ENCODE peak calls at places on chromosomes 7 and 10, in eight cellular contexts. One of them, this sample, is unnamed.

GRCh38 chr10:4296165-4296564 is 511.2 kb upstream of the KLF6 start:
- DNase-seq in fibroblast of lung: no peak
- DNase-seq in thyroid gland: no peak
- DNase-seq in neural progenitor cell: peak; percentile 56
- DNase-seq in A549: no peak
- DNase-seq in SJCRH30: no peak
- DNase-seq in SK-N-SH: no peak
- DNase-seq in mucosa of descending colon: no peak
- DNase-seq in this sample: no peak

GRCh38 chr7:75772081-75773077 is at the start of gene CCL26:
- DNase-seq in thyroid gland: peak; percentile 21
- DNase-seq in neural progenitor cell: no peak
- DNase-seq in A549: peak; percentile 76
- DNase-seq in SK-N-SH: no peak
- DNase-seq in SJCRH30: no peak
- DNase-seq in fibroblast of lung: peak; percentile 94
- DNase-seq in mucosa of descending colon: peak; percentile 38
- DNase-seq in this sample: peak; percentile 79

GRCh38 chr7:28411876-28412662 is at the start of gene CREB5:
- DNase-seq in mucosa of descending colon: no peak
- DNase-seq in SK-N-SH: no peak
- DNase-seq in A549: peak; percentile 45
- DNase-seq in SJCRH30: no peak
- DNase-seq in thyroid gland: no peak
- DNase-seq in fibroblast of lung: no peak
- DNase-seq in neural progenitor cell: peak; percentile 72
- DNase-seq in this sample: no peak

GRCh38 chr7:137337902-137338301 is 5.6 kb downstream of the PTN start:
- DNase-seq in A549: no peak
- DNase-seq in neural progenitor cell: no peak
- DNase-seq in SJCRH30: no peak
- DNase-seq in SK-N-SH: no peak
- DNase-seq in mucosa of descending colon: no peak
- DNase-seq in thyroid gland: no peak
- DNase-seq in fibroblast of lung: no peak
- DNase-seq in this sample: no peak

GRCh38 chr10:23095404-23095965 is at the start of gene MSRB2:
- DNase-seq in thyroid gland: peak; percentile 93
- DNase-seq in mucosa of descending colon: peak; percentile 95
- DNase-seq in SK-N-SH: peak; percentile 96
- DNase-seq in SJCRH30: peak; percentile 99
- DNase-seq in neural progenitor cell: peak; percentile 96
- DNase-seq in A549: peak; percentile 96
- DNase-seq in fibroblast of lung: peak; percentile 92
- DNase-seq in this sample: peak; percentile 97

GRCh38 chr7:145339319-145339718 is 503.5 kb upstream of the TPK1 start:
- DNase-seq in A549: no peak
- DNase-seq in neural progenitor cell: no peak
- DNase-seq in mucosa of descending colon: no peak
- DNase-seq in thyroid gland: no peak
- DNase-seq in SK-N-SH: no peak
- DNase-seq in SJCRH30: no peak
- DNase-seq in fibroblast of lung: no peak
- DNase-seq in this sample: no peak

GRCh38 chr7:71735961-71736556 is 604.1 kb downstream of the GALNT17 start:
- DNase-seq in SJCRH30: peak; percentile 55
- DNase-seq in A549: peak; percentile 53
- DNase-seq in neural progenitor cell: peak; percentile 85
- DNase-seq in thyroid gland: peak; percentile 77
- DNase-seq in fibroblast of lung: peak; percentile 41
- DNase-seq in SK-N-SH: peak; percentile 77
- DNase-seq in mucosa of descending colon: peak; percentile 77
- DNase-seq in this sample: peak; percentile 81

GRCh38 chr10:42930516-42931205 is 146.2 kb upstream of the RET start:
- DNase-seq in fibroblast of lung: no peak
- DNase-seq in SJCRH30: no peak
- DNase-seq in A549: no peak
- DNase-seq in mucosa of descending colon: no peak
- DNase-seq in thyroid gland: no peak
- DNase-seq in neural progenitor cell: no peak
- DNase-seq in SK-N-SH: no peak
- DNase-seq in this sample: no peak

GRCh38 chr10:117441366-117441765 is 66.1 kb upstream of the PDZD8 start:
- DNase-seq in mucosa of descending colon: no peak
- DNase-seq in SK-N-SH: no peak
- DNase-seq in SJCRH30: no peak
- DNase-seq in A549: no peak
- DNase-seq in neural progenitor cell: no peak
- DNase-seq in thyroid gland: no peak
- DNase-seq in fibroblast of lung: peak; percentile 26
- DNase-seq in this sample: no peak

GRCh38 chr7:91876391-91877133 is 3.9 kb downstream of the MTERF1 start:
- DNase-seq in A549: peak; percentile 22
- DNase-seq in fibroblast of lung: peak; percentile 18
- DNase-seq in SK-N-SH: no peak
- DNase-seq in mucosa of descending colon: no peak
- DNase-seq in SJCRH30: no peak
- DNase-seq in thyroid gland: no peak
- DNase-seq in neural progenitor cell: no peak
- DNase-seq in this sample: no peak

GRCh38 chr7:115634633-115635032 is 395.9 kb downstream of the TFEC start:
- DNase-seq in A549: peak; percentile 59
- DNase-seq in neural progenitor cell: no peak
- DNase-seq in fibroblast of lung: no peak
- DNase-seq in SJCRH30: no peak
- DNase-seq in thyroid gland: no peak
- DNase-seq in mucosa of descending colon: no peak
- DNase-seq in SK-N-SH: no peak
- DNase-seq in this sample: no peak

GRCh38 chr7:47602272-47603004 is 20.5 kb upstream of the TNS3 start:
- DNase-seq in thyroid gland: no peak
- DNase-seq in SK-N-SH: no peak
- DNase-seq in A549: peak; percentile 80
- DNase-seq in fibroblast of lung: no peak
- DNase-seq in mucosa of descending colon: no peak
- DNase-seq in neural progenitor cell: no peak
- DNase-seq in SJCRH30: no peak
- DNase-seq in this sample: no peak

GRCh38 chr10:109205929-109206585 is 717.3 kb downstream of the XPNPEP1 start:
- DNase-seq in SK-N-SH: no peak
- DNase-seq in fibroblast of lung: peak; percentile 98
- DNase-seq in A549: no peak
- DNase-seq in neural progenitor cell: no peak
- DNase-seq in mucosa of descending colon: no peak
- DNase-seq in SJCRH30: peak; percentile 23
- DNase-seq in thyroid gland: no peak
- DNase-seq in this sample: no peak
- H3K9me3 ChIP-seq in SK-N-SH: no peaks in the 10 kb centered on the region
- H3K9me3 ChIP-seq in fibroblast of lung: no peaks in the 10 kb centered on the region
- H3K9me3 ChIP-seq in A549: no peaks in the 10 kb centered on the region
- H3K9me3 ChIP-seq in neural progenitor cell: no peaks in the 10 kb centered on the region
- H3K9me3 ChIP-seq in mucosa of descending colon: no peaks in the 10 kb centered on the region
- H3K9me3 ChIP-seq in SJCRH30: no peaks in the 10 kb centered on the region
- H3K9me3 ChIP-seq in thyroid gland: no peaks in the 10 kb centered on the region
- H3K9me3 ChIP-seq in this sample: no peaks in the 10 kb centered on the region

GRCh38 chr10:11863353-11864105 is 40.4 kb downstream of the PROSER2 start:
- DNase-seq in A549: no peak
- DNase-seq in SK-N-SH: no peak
- DNase-seq in SJCRH30: no peak
- DNase-seq in thyroid gland: no peak
- DNase-seq in neural progenitor cell: no peak
- DNase-seq in fibroblast of lung: no peak
- DNase-seq in mucosa of descending colon: peak; percentile 43
- DNase-seq in this sample: peak; percentile 38
- H3K4me3 ChIP-seq in A549: no peak overlapping the region
- H3K4me3 ChIP-seq in SK-N-SH: no peak overlapping the region
- H3K4me3 ChIP-seq in SJCRH30: no peak overlapping the region
- H3K4me3 ChIP-seq in thyroid gland: no peak overlapping the region
- H3K4me3 ChIP-seq in neural progenitor cell: no peak overlapping the region
- H3K4me3 ChIP-seq in fibroblast of lung: no peak overlapping the region
- H3K4me3 ChIP-seq in mucosa of descending colon: no peak overlapping the region
- H3K4me3 ChIP-seq in this sample: no peak overlapping the region

GRCh38 chr7:127678330-127678729 is 26.3 kb downstream of the SND1 start:
- DNase-seq in mucosa of descending colon: no peak
- DNase-seq in thyroid gland: peak; percentile 75
- DNase-seq in SK-N-SH: no peak
- DNase-seq in SJCRH30: no peak
- DNase-seq in neural progenitor cell: peak; percentile 26
- DNase-seq in fibroblast of lung: peak; percentile 64
- DNase-seq in A549: no peak
- DNase-seq in this sample: no peak

GRCh38 chr7:127682140-127682539 is 30.1 kb downstream of the SND1 start:
- DNase-seq in SK-N-SH: no peak
- DNase-seq in A549: no peak
- DNase-seq in fibroblast of lung: no peak
- DNase-seq in thyroid gland: no peak
- DNase-seq in neural progenitor cell: no peak
- DNase-seq in SJCRH30: no peak
- DNase-seq in mucosa of descending colon: no peak
- DNase-seq in this sample: no peak

GRCh38 chr7:127678947-127679346 is 27.0 kb downstream of the SND1 start:
- DNase-seq in SJCRH30: no peak
- DNase-seq in A549: no peak
- DNase-seq in mucosa of descending colon: no peak
- DNase-seq in SK-N-SH: no peak
- DNase-seq in neural progenitor cell: no peak
- DNase-seq in thyroid gland: no peak
- DNase-seq in fibroblast of lung: peak; percentile 48
- DNase-seq in this sample: no peak

GRCh38 chr7:127683776-127684681 is 32.0 kb downstream of the SND1 start:
- DNase-seq in thyroid gland: no peak
- DNase-seq in mucosa of descending colon: no peak
- DNase-seq in neural progenitor cell: no peak
- DNase-seq in A549: no peak
- DNase-seq in SJCRH30: no peak
- DNase-seq in SK-N-SH: no peak
- DNase-seq in fibroblast of lung: no peak
- DNase-seq in this sample: no peak

DNA sequence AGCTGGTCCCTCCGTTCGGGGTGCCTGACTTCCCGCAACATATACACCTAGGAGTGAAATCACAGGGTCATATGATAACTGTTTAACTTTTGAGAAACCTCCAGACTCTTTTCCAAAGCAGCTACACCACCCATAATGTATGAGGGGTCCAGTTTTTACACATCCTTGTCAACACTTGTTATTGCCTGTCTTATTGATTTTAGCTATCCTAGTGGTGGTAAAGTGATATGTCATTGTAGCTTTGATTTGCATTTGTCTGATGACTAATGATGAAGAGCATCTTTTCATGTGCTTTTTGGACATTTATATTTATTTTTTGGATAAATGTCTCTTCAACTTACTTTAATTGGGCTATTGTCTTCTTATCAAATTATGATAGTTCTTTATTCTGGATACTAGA is 29.0 kb downstream of the SND1 start:
- DNase-seq in fibroblast of lung: no peak
- DNase-seq in SJCRH30: no peak
- DNase-seq in mucosa of descending colon: no peak
- DNase-seq in SK-N-SH: no peak
- DNase-seq in A549: no peak
- DNase-seq in thyroid gland: no peak
- DNase-seq in neural progenitor cell: no peak
- DNase-seq in this sample: no peak
- H3K9me3 ChIP-seq in fibroblast of lung: no peaks in the 10 kb centered on the region
- H3K9me3 ChIP-seq in SJCRH30: peaks cover 7% of the 10 kb centered on the region
- H3K9me3 ChIP-seq in mucosa of descending colon: peaks cover 14% of the 10 kb centered on the region
- H3K9me3 ChIP-seq in SK-N-SH: peaks cover 5% of the 10 kb centered on the region
- H3K9me3 ChIP-seq in A549: no peaks in the 10 kb centered on the region
- H3K9me3 ChIP-seq in thyroid gland: no peaks in the 10 kb centered on the region
- H3K9me3 ChIP-seq in neural progenitor cell: no peaks in the 10 kb centered on the region
- H3K9me3 ChIP-seq in this sample: no peaks in the 10 kb centered on the region

DNA sequence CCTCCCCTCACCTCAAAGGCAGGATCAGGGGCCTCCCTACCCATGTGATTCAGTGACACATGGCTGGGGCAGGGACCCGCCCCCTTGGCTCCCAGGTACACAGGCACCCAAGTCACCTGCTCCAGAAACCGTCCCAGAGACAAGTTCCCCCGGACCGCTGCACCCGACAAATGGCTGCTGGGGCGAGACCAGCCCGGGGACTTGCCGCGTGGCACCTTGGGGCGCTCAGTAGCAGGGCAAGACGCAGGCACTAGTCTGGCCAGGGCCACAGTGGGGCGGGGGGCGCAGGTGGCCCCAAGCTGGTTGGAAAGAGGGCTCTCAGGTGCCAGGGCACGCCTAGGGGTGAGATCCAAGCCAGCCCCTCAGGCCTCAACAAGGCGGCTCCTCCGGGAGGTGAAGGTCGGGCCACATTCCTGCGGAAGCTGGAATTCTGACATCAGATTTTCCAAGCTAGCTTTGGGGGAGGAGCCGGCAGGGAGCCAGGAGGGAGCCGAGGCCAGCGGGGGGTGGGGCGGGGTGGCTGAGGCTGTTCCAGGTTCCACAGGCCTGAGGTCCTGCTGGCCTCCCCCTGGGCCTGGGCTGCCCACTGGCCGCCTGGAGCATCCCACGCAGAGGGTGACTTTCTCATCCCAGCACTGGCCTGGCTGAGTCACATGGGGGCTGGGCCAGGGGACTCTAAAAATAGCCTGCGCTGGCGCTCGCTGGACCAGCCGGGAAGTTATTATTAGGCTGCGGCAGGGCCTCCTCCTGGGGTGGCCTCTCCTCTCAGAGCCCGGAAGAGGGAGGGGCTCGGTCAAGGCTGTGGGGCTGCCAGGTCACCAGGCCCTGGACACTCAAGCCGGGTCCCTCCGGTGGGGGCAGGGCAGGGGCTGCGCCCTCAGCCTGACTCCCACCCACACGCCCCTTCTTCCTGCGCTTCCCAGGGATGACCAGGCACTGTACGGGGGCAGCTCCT is 20.5 kb upstream of the INPP5A start:
- DNase-seq in SK-N-SH: peak; percentile 85
- DNase-seq in mucosa of descending colon: peak; percentile 70
- DNase-seq in A549: peak; percentile 81
- DNase-seq in neural progenitor cell: peak; percentile 55
- DNase-seq in SJCRH30: peak; percentile 76
- DNase-seq in fibroblast of lung: peak; percentile 96
- DNase-seq in thyroid gland: peak; percentile 94
- DNase-seq in this sample: peak; percentile 97
- H3K4me3 ChIP-seq in SK-N-SH: peak overlapping the region; percentile 10
- H3K4me3 ChIP-seq in mucosa of descending colon: no peak overlapping the region
- H3K4me3 ChIP-seq in A549: peak overlapping the region; percentile 31
- H3K4me3 ChIP-seq in neural progenitor cell: peak overlapping the region; percentile 3
- H3K4me3 ChIP-seq in SJCRH30: peak overlapping the region; percentile 21
- H3K4me3 ChIP-seq in fibroblast of lung: no peak overlapping the region
- H3K4me3 ChIP-seq in thyroid gland: no peak overlapping the region
- H3K4me3 ChIP-seq in this sample: no peak overlapping the region

GRCh38 chr7:64515330-64515729 is 47.5 kb downstream of the ZNF680 start:
- DNase-seq in SJCRH30: no peak
- DNase-seq in fibroblast of lung: peak; percentile 41
- DNase-seq in SK-N-SH: no peak
- DNase-seq in neural progenitor cell: no peak
- DNase-seq in A549: no peak
- DNase-seq in mucosa of descending colon: no peak
- DNase-seq in thyroid gland: no peak
- DNase-seq in this sample: no peak

GRCh38 chr7:64521409-64521984 is 41.4 kb downstream of the ZNF680 start:
- DNase-seq in SK-N-SH: no peak
- DNase-seq in A549: no peak
- DNase-seq in SJCRH30: no peak
- DNase-seq in neural progenitor cell: no peak
- DNase-seq in fibroblast of lung: no peak
- DNase-seq in mucosa of descending colon: no peak
- DNase-seq in thyroid gland: no peak
- DNase-seq in this sample: no peak

GRCh38 chr7:64516451-64516850 is 46.4 kb downstream of the ZNF680 start:
- DNase-seq in thyroid gland: no peak
- DNase-seq in SK-N-SH: no peak
- DNase-seq in SJCRH30: no peak
- DNase-seq in mucosa of descending colon: no peak
- DNase-seq in A549: no peak
- DNase-seq in neural progenitor cell: no peak
- DNase-seq in fibroblast of lung: no peak
- DNase-seq in this sample: no peak

GRCh38 chr7:64515781-64516180 is 47.1 kb downstream of the ZNF680 start:
- DNase-seq in fibroblast of lung: no peak
- DNase-seq in neural progenitor cell: no peak
- DNase-seq in SK-N-SH: no peak
- DNase-seq in thyroid gland: no peak
- DNase-seq in SJCRH30: no peak
- DNase-seq in mucosa of descending colon: no peak
- DNase-seq in A549: no peak
- DNase-seq in this sample: no peak
- H3K9me3 ChIP-seq in fibroblast of lung: no peaks in the 10 kb centered on the region
- H3K9me3 ChIP-seq in neural progenitor cell: peaks cover 46% of the 10 kb centered on the region
- H3K9me3 ChIP-seq in SK-N-SH: peaks cover 41% of the 10 kb centered on the region
- H3K9me3 ChIP-seq in thyroid gland: no peaks in the 10 kb centered on the region
- H3K9me3 ChIP-seq in SJCRH30: peaks cover 62% of the 10 kb centered on the region
- H3K9me3 ChIP-seq in mucosa of descending colon: peaks cover 96% of the 10 kb centered on the region
- H3K9me3 ChIP-seq in A549: peaks cover 74% of the 10 kb centered on the region
- H3K9me3 ChIP-seq in this sample: no peaks in the 10 kb centered on the region

This sample was measured in aorta.